ENCODE peak calls at places on chromosomes 3 and 15, in eight cellular contexts. One of them, this sample, is unnamed.

GRCh38 chr15:68930268-68931022 is at the start of gene SPESP1:
- DNase-seq in A549: no peak
- DNase-seq in H1: no peak
- DNase-seq in HepG2: no peak
- DNase-seq in SK-N-SH: peak; percentile 24
- DNase-seq in IMR-90: peak; percentile 62
- DNase-seq in K562: no peak
- DNase-seq in HCT116: no peak
- DNase-seq in this sample: no peak

GRCh38 chr15:67009576-67010569 is 55.5 kb upstream of the SMAD3 start:
- DNase-seq in A549: no peak
- DNase-seq in H1: peak; percentile 19
- DNase-seq in HepG2: peak; percentile 33
- DNase-seq in SK-N-SH: no peak
- DNase-seq in IMR-90: no peak
- DNase-seq in K562: no peak
- DNase-seq in HCT116: no peak
- DNase-seq in this sample: no peak

GRCh38 chr3:101216710-101217457 is 103.5 kb downstream of the IMPG2 start:
- DNase-seq in A549: no peak
- DNase-seq in H1: no peak
- DNase-seq in HepG2: no peak
- DNase-seq in SK-N-SH: no peak
- DNase-seq in IMR-90: peak; percentile 51
- DNase-seq in K562: no peak
- DNase-seq in HCT116: no peak
- DNase-seq in this sample: no peak

GRCh38 chr3:132543016-132543739 is 53.9 kb upstream of the ACKR4 start:
- DNase-seq in A549: peak; percentile 28
- DNase-seq in H1: no peak
- DNase-seq in HepG2: peak; percentile 53
- DNase-seq in SK-N-SH: no peak
- DNase-seq in IMR-90: peak; percentile 97
- DNase-seq in K562: no peak
- DNase-seq in HCT116: peak; percentile 19
- DNase-seq in this sample: peak; percentile 7

GRCh38 chr3:101509276-101509675 is 3.7 kb downstream of the SENP7 start:
- DNase-seq in A549: no peak
- DNase-seq in H1: no peak
- DNase-seq in HepG2: no peak
- DNase-seq in SK-N-SH: no peak
- DNase-seq in IMR-90: no peak
- DNase-seq in K562: no peak
- DNase-seq in HCT116: no peak
- DNase-seq in this sample: no peak

GRCh38 chr3:27675287-27675686 is 46.8 kb downstream of the EOMES start:
- DNase-seq in A549: no peak
- DNase-seq in H1: no peak
- DNase-seq in HepG2: no peak
- DNase-seq in SK-N-SH: no peak
- DNase-seq in IMR-90: peak; percentile 47
- DNase-seq in K562: no peak
- DNase-seq in HCT116: no peak
- DNase-seq in this sample: no peak

GRCh38 chr15:83848315-83849050 is 194.6 kb downstream of the ADAMTSL3 start:
- DNase-seq in A549: peak; percentile 14
- DNase-seq in H1: no peak
- DNase-seq in HepG2: no peak
- DNase-seq in SK-N-SH: no peak
- DNase-seq in IMR-90: peak; percentile 97
- DNase-seq in K562: no peak
- DNase-seq in HCT116: no peak
- DNase-seq in this sample: no peak

GRCh38 chr3:171772427-171773056 is 37.7 kb downstream of the PLD1 start:
- DNase-seq in A549: peak; percentile 55
- DNase-seq in H1: no peak
- DNase-seq in HepG2: peak; percentile 46
- DNase-seq in SK-N-SH: peak; percentile 64
- DNase-seq in IMR-90: peak; percentile 76
- DNase-seq in K562: peak; percentile 61
- DNase-seq in HCT116: peak; percentile 52
- DNase-seq in this sample: no peak

DNA sequence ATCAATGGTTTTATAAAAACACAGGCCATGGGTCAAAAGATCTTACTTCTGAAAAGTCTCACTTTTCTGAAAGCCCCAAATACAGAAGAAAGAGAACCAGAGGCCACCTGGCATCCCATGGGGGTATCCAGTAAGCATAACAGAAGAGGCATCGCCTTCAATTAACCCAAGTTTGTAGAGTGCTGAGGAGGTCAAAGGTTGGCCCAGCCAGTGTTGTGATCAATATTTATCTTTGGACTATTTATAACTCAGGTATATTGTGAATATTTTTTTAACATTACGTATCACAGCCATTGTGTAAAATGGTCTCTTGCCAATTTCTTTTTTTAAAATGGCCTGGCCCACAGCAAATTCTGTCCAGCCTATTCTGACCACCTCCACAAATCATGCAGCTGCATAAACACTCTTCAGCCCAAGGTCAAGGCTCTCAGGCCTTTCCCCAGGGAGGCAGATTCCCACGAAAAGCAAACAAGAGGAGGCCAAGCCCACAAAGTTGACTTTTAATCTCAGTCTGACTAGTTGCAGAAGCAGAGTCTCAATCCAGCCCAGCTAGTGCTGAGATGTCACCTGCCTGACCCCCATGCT is 26.2 kb upstream of the SPTBN5 start:
- DNase-seq in A549: peak; percentile 21
- DNase-seq in H1: no peak
- DNase-seq in HepG2: no peak
- DNase-seq in SK-N-SH: no peak
- DNase-seq in IMR-90: peak; percentile 97
- DNase-seq in K562: no peak
- DNase-seq in HCT116: no peak
- DNase-seq in this sample: no peak
- TF ChIP-seq RAD21 in A549: no peak
- TF ChIP-seq RAD21 in H1: no peak
- TF ChIP-seq RAD21 in HepG2: no peak
- TF ChIP-seq RAD21 in SK-N-SH: no peak
- TF ChIP-seq RAD21 in IMR-90: no peak
- TF ChIP-seq RAD21 in K562: no peak
- TF ChIP-seq RAD21 in HCT116: no peak
- TF ChIP-seq RAD21 in this sample: no peak

DNA sequence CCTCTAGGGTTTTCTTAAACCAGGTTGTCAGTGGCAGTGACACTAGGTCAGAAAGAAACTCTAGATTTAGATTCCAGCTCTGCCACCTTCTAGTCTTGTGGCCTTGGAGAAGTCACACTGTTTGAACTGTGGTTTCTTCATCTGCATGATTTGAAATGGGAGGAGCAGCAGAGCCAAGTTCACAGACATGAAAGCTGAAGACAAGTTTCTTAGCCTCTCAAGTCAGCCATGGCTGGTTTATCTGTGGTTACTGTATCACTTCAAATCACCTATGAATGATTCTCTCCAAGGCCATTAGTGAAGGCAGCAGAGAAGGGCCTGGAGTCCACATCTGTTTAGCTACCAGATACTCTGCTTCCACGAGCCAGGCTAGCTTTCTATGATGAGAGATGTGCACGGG is 15.6 kb downstream of the CLEC3B start:
- DNase-seq in A549: no peak
- DNase-seq in H1: no peak
- DNase-seq in HepG2: no peak
- DNase-seq in SK-N-SH: no peak
- DNase-seq in IMR-90: no peak
- DNase-seq in K562: no peak
- DNase-seq in HCT116: no peak
- DNase-seq in this sample: peak; percentile 60
- TF ChIP-seq RAD21 in A549: no peak
- TF ChIP-seq RAD21 in H1: no peak
- TF ChIP-seq RAD21 in HepG2: no peak
- TF ChIP-seq RAD21 in SK-N-SH: no peak
- TF ChIP-seq RAD21 in IMR-90: no peak
- TF ChIP-seq RAD21 in K562: no peak
- TF ChIP-seq RAD21 in HCT116: no peak
- TF ChIP-seq RAD21 in this sample: no peak

DNA sequence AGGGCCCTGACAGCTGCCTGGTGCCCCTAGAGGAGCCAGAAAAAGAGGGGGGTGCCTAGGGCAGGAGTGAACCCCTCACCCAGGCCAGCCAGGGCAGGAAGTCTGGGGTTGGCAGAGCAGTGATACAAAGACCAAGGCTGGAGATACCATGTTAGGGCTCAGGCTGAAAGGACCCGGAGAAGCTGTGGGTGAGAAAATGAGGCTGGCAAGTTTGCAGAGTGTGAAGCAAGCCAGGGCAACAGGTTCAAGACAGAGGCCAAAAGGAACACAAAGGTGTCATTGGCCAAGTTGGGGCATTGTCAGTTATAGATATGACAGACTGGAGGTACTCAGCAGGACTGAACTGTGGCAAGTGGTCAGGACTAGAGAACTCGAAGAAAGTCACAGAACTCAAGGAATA is 40.6 kb upstream of the IREB2 start:
- DNase-seq in A549: no peak
- DNase-seq in H1: no peak
- DNase-seq in HepG2: no peak
- DNase-seq in SK-N-SH: no peak
- DNase-seq in IMR-90: no peak
- DNase-seq in K562: no peak
- DNase-seq in HCT116: no peak
- DNase-seq in this sample: no peak
- TF ChIP-seq RAD21 in A549: no peak
- TF ChIP-seq RAD21 in H1: no peak
- TF ChIP-seq RAD21 in HepG2: no peak
- TF ChIP-seq RAD21 in SK-N-SH: no peak
- TF ChIP-seq RAD21 in IMR-90: no peak
- TF ChIP-seq RAD21 in K562: no peak
- TF ChIP-seq RAD21 in HCT116: no peak
- TF ChIP-seq RAD21 in this sample: no peak

DNA sequence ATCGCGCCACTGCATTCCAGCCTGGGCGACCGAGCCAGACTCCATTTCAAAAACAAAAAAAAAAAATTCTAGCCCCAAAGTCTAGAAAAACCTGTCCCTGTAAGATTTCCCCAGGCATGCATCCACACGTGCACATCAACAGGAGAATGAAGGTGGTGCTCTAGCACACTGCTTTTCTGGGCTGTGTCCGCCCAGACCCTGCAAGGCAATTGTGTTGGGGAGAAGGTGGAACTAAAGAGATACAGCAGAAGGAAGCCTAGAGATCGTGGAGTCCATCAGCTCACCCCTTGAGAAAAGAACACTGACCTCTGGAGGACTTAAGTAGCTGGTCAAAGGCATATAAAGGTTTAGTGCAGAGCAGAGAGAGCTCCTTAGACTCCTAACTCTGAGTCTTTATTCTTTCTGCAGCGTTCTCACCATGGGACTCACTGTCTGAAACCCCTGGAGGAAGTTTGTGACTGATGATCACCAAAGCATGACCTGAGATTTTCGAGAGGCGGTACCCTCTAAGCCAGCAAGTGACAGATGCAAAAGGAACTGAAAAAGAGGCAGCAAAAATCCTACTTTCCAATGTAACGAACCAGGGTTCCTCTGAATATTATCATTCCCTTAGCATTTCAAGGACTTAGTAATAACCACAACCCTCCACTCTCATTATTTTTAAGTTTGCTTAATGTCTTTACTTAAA is 179.8 kb downstream of the MEX3B start:
- DNase-seq in A549: no peak
- DNase-seq in H1: no peak
- DNase-seq in HepG2: no peak
- DNase-seq in SK-N-SH: no peak
- DNase-seq in IMR-90: no peak
- DNase-seq in K562: no peak
- DNase-seq in HCT116: no peak
- DNase-seq in this sample: peak; percentile 63
- TF ChIP-seq RAD21 in A549: no peak
- TF ChIP-seq RAD21 in H1: no peak
- TF ChIP-seq RAD21 in HepG2: no peak
- TF ChIP-seq RAD21 in SK-N-SH: no peak
- TF ChIP-seq RAD21 in IMR-90: no peak
- TF ChIP-seq RAD21 in K562: no peak
- TF ChIP-seq RAD21 in HCT116: no peak
- TF ChIP-seq RAD21 in this sample: no peak

DNA sequence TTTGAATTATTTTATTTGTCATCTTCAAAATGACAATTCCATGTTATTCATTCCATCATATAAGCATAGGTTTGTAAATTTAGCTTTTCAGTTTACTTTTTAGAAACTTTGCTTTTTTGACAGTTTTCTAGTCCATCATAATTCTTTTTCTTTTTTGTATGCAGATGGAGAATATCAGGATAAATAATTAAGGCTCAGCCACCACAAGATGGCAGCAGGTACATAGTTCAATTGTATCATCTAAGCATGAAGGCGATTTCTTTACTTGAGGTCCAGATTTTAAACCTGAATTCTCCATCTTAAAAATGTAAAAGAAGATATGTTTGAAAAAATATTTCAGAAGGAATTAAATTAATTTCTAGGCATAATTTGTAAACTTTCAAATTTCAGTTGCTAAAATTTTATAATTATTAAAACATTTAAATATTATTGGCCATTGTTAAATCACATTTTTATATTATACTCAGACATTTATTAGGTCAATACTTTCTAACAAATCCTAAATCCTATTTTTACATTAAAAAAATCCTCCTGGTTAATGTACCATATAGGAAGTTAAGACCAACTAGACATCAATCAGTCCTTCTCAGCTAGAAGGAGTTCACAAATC is 15.1 kb downstream of the PLSCR5 start:
- DNase-seq in A549: peak; percentile 60
- DNase-seq in H1: no peak
- DNase-seq in HepG2: peak; percentile 52
- DNase-seq in SK-N-SH: peak; percentile 12
- DNase-seq in IMR-90: peak; percentile 52
- DNase-seq in K562: peak; percentile 30
- DNase-seq in HCT116: peak; percentile 27
- DNase-seq in this sample: no peak
- TF ChIP-seq RAD21 in A549: peak; percentile 69
- TF ChIP-seq RAD21 in H1: peak; percentile 53
- TF ChIP-seq RAD21 in HepG2: peak; percentile 25
- TF ChIP-seq RAD21 in SK-N-SH: peak; percentile 57
- TF ChIP-seq RAD21 in IMR-90: peak; percentile 52
- TF ChIP-seq RAD21 in K562: peak; percentile 61
- TF ChIP-seq RAD21 in HCT116: peak; percentile 71
- TF ChIP-seq RAD21 in this sample: peak; percentile 48

GRCh38 chr3:174498638-174499037 is 360.5 kb upstream of the NAALADL2 start:
- DNase-seq in A549: no peak
- DNase-seq in H1: no peak
- DNase-seq in HepG2: no peak
- DNase-seq in SK-N-SH: no peak
- DNase-seq in IMR-90: peak; percentile 63
- DNase-seq in K562: no peak
- DNase-seq in HCT116: no peak
- DNase-seq in this sample: no peak
- TF ChIP-seq RAD21 in A549: no peak
- TF ChIP-seq RAD21 in H1: no peak
- TF ChIP-seq RAD21 in HepG2: no peak
- TF ChIP-seq RAD21 in SK-N-SH: no peak
- TF ChIP-seq RAD21 in IMR-90: no peak
- TF ChIP-seq RAD21 in K562: no peak
- TF ChIP-seq RAD21 in HCT116: no peak
- TF ChIP-seq RAD21 in this sample: no peak